ENCODE peak calls at places on chromosomes 5 and 9, in six cellular contexts. M, J, E, N, U and V are unnamed samples.

GRCh38 chr5:98470747-98471146 is 302.7 kb upstream of the RGMB start:
- DNase-seq in M (no peak), J (no peak), E (no peak), N (no peak), U (no peak), V (no peak)

GRCh38 chr9:120636194-120636957 is 56.4 kb upstream of the CDK5RAP2 start:
- DNase-seq in M (no peak), J (no peak), E (no peak), N (no peak), U (no peak), V (no peak)

GRCh38 chr9:5441043-5441442 is 3.3 kb upstream of the PLGRKT start:
- DNase-seq in M (peak), J (no peak), E (no peak), N (no peak), U (no peak), V (no peak)

GRCh38 chr9:5629312-5630037 is 568 bp downstream of the RIC1 start:
- DNase-seq in M (peak), J (peak), E (peak), N (peak), U (peak), V (peak)

GRCh38 chr9:116154334-116154975 is 864 bp downstream of the PAPPA start:
- DNase-seq in M (no peak), J (peak), E (no peak), N (peak), U (peak), V (no peak)

GRCh38 chr5:137896560-137896959 is 7.3 kb downstream of the PKD2L2 start:
- DNase-seq in M (no peak), J (no peak), E (no peak), N (no peak), U (no peak), V (no peak)

GRCh38 chr5:80389575-80389974 is 18.3 kb upstream of the ZFYVE16 start:
- DNase-seq in M (no peak), J (no peak), E (no peak), N (no peak), U (no peak), V (peak)

GRCh38 chr9:35313911-35314310 is 152.1 kb downstream of the UNC13B start:
- DNase-seq in M (no peak), J (peak), E (no peak), N (no peak), U (no peak), V (no peak)

GRCh38 chr5:82694886-82695285 is 382.3 kb downstream of the TMEM167A start:
- DNase-seq in M (no peak), J (no peak), E (no peak), N (no peak), U (no peak), V (no peak)

GRCh38 chr5:153476767-153477166 is 13.7 kb upstream of the GRIA1 start:
- DNase-seq in M (peak), J (peak), E (no peak), N (no peak), U (no peak), V (no peak)

GRCh38 chr5:124782262-124782661 is 35.8 kb upstream of the ZNF608 start:
- DNase-seq in M (no peak), J (no peak), E (no peak), N (no peak), U (no peak), V (no peak)

GRCh38 chr9:104890433-104890770 is 37.6 kb downstream of the ABCA1 start:
- DNase-seq in M (no peak), J (no peak), E (no peak), N (no peak), U (no peak), V (no peak)

GRCh38 chr5:171593401-171593800 is 174.0 kb downstream of the FGF18 start:
- DNase-seq in M (no peak), J (no peak), E (no peak), N (no peak), U (no peak), V (no peak)

GRCh38 chr9:114004221-114004716 is 73.8 kb downstream of the AMBP start:
- DNase-seq in M (no peak), J (no peak), E (no peak), N (peak), U (peak), V (peak)

GRCh38 chr9:137411670-137412380 is 11.1 kb downstream of the EXD3 start:
- DNase-seq in M (peak), J (peak), E (peak), N (no peak), U (no peak), V (peak)

GRCh38 chr5:1522601-1523479 is 920 bp downstream of the LPCAT1 start:
- DNase-seq in M (peak), J (peak), E (no peak), N (peak), U (no peak), V (peak)

GRCh38 chr5:6576861-6577501 is 55.9 kb downstream of the NSUN2 start:
- DNase-seq in M (peak), J (peak), E (no peak), N (peak), U (peak), V (no peak)

GRCh38 chr9:136665111-136665703 is 2.5 kb downstream of the EGFL7 start:
- DNase-seq in M (no peak), J (peak), E (peak), N (peak), U (peak), V (no peak)

GRCh38 chr5:40550481-40550880 is 129.2 kb upstream of the PTGER4 start:
- DNase-seq in M (no peak), J (no peak), E (no peak), N (no peak), U (no peak), V (no peak)

GRCh38 chr9:68966496-68966944 is 47.4 kb downstream of the PRKACG start:
- DNase-seq in M (no peak), J (no peak), E (no peak), N (no peak), U (no peak), V (no peak)

GRCh38 chr5:65989115-65989514 is 62.7 kb downstream of the ERBIN start:
- DNase-seq in M (no peak), J (no peak), E (no peak), N (no peak), U (no peak), V (no peak)

GRCh38 chr5:76714771-76715483 is 999 bp upstream of the F2R start:
- DNase-seq in M (no peak), J (peak), E (no peak), N (peak), U (no peak), V (no peak)

GRCh38 chr9:135914921-135915320 is 7.6 kb upstream of the CAMSAP1 start:
- DNase-seq in M (peak), J (no peak), E (no peak), N (no peak), U (no peak), V (peak)

GRCh38 chr9:114386886-114387677 is 700 bp downstream of the AKNA start:
- DNase-seq in M (no peak), J (no peak), E (no peak), N (no peak), U (no peak), V (peak)

GRCh38 chr5:61330879-61331406 is 1.1 kb upstream of the ZSWIM6 start:
- DNase-seq in M (peak), J (peak), E (peak), N (peak), U (peak), V (peak)

GRCh38 chr9:125513634-125514413 is 193.2 kb downstream of the MAPKAP1 start:
- DNase-seq in M (peak), J (no peak), E (no peak), N (no peak), U (no peak), V (no peak)

GRCh38 chr5:164060956-164061355 is 555.5 kb downstream of the MAT2B start:
- DNase-seq in M (no peak), J (no peak), E (no peak), N (no peak), U (no peak), V (no peak)

GRCh38 chr5:127878174-127878750 is 175.1 kb downstream of the CCDC192 start:
- DNase-seq in M (peak), J (peak), E (no peak), N (no peak), U (peak), V (no peak)

GRCh38 chr9:36748322-36748899 is 175.7 kb downstream of the MELK start:
- DNase-seq in M (peak), J (peak), E (no peak), N (peak), U (peak), V (no peak)

GRCh38 chr5:82023530-82024095 is 51.8 kb downstream of the ATG10 start:
- DNase-seq in M (peak), J (peak), E (no peak), N (no peak), U (no peak), V (no peak)

GRCh38 chr9:88773627-88774244 is 217.5 kb upstream of the S1PR3 start:
- DNase-seq in M (peak), J (peak), E (no peak), N (no peak), U (no peak), V (no peak)
- TF ChIP-seq CTCF in M (peak), J (peak), E (no peak), N (no peak), U (peak), V (no peak)

DNA sequence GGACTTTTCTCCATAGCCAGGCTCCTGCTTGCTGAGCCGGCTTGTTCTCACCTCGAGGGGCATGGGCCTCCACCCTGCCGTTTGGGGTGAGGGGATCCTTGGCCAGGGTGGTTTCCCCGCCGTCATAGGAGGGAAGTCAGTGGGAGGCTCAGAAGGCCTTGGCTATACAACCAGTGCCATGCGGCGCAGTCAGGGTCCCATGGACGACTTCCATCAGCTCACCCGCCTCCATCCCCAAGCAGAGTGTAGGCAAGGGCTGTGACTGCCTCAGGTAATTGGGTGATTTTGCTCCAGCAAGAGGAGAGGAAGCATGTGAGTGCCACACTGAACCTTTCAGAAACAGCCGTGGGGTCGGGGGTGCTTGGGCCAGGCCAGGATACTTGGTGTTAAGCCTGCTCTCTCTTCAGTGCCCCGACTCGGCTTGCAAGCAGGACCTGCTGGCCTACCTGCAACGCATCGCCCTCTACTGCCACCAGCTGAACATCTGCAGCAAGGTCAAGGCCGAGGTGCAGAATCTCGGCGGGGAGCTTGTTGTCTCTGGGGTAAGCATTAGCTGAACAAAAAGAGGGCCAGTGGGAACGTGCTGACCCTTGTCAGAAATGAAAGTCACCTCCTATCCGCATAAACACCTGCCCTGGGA is 57.2 kb upstream of the LRRTM2 start:
- DNase-seq in M (no peak), J (no peak), E (no peak), N (no peak), U (no peak), V (no peak)
- TF ChIP-seq CTCF in M (peak), J (peak), E (no peak), N (no peak), U (peak), V (no peak)

GRCh38 chr5:86546050-86546449 is 71.7 kb upstream of the COX7C start:
- DNase-seq in M (no peak), J (peak), E (no peak), N (no peak), U (no peak), V (no peak)
- TF ChIP-seq CTCF in M (no peak), J (no peak), E (no peak), N (no peak), U (no peak), V (no peak)

GRCh38 chr5:150589791-150590601 is 50.5 kb upstream of the SYNPO start:
- DNase-seq in M (peak), J (no peak), E (no peak), N (peak), U (no peak), V (peak)
- TF ChIP-seq CTCF in M (peak), J (no peak), E (no peak), N (no peak), U (no peak), V (peak)

DNA sequence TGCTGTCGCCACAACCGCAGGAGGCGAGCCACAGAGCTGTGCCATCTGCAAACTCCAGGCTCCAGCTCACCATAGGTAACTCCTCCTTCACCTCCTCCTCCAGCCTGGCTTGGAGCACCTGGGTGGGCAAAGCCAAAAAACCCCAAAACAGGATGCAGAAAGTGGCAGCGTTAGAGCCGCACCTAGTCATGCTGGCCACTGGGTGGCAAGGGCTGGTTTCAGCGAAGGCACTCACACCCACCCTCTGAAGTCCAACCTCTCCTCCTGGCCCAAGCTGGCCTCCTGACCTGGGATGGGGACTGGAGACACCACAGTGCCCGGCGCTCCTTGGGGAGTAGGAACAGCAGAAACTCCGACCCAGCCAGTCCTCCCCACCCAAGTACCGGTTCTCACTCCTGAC is 28.7 kb upstream of the ZNF354B start:
- DNase-seq in M (no peak), J (no peak), E (no peak), N (no peak), U (no peak), V (no peak)
- TF ChIP-seq CTCF in M (no peak), J (no peak), E (no peak), N (no peak), U (peak), V (no peak)

GRCh38 chr9:122158202-122158601 is 1.4 kb downstream of the NDUFA8 start:
- DNase-seq in M (peak), J (peak), E (peak), N (no peak), U (peak), V (no peak)
- TF ChIP-seq CTCF in M (peak), J (peak), E (no peak), N (peak), U (peak), V (peak)

DNA sequence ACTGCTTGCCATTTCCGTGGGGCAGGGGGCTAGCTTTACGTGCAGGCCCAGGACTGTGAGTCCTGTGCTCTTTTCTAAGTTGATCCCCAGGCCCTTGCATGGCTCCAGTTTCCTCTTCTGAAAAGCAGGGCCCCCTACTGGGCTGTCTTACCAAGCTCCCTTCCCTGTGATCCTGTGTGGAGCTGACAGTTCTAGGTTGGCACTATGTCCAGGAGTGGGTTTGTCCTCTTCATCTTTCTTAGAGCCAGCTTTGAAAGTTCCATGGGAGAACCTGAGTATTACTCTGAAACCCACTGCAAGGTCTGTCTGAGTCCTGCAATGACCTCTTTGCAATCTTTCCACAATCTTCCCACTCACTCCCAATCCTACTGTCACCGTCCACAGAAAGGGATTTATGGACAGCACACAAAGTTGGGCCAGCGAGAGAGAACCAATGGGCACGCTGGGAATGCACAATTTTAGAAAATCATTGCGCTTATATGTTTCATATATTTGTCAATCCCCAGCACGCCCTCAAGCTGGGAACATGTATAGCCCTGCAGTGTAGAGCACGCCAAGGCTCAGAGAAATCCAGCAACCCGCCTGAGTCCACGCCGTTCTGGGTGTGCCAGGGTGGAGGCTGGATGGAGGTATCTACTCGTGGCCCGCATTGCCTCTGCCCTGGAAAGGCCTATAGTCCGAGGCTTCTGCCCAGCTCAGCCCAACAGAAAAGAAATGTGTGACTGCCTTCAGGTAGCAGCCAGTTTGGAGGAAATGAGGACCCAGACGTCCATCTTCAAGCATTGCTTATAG is 18.0 kb downstream of the S1PR3 start:
- DNase-seq in M (no peak), J (peak), E (no peak), N (no peak), U (no peak), V (no peak)
- TF ChIP-seq CTCF in M (peak), J (peak), E (no peak), N (no peak), U (no peak), V (no peak)

GRCh38 chr5:55188656-55189380 is 15.8 kb upstream of the CDC20B start:
- DNase-seq in M (no peak), J (no peak), E (no peak), N (no peak), U (no peak), V (no peak)

GRCh38 chr5:55191165-55191564 is 18.2 kb upstream of the CDC20B start:
- DNase-seq in M (no peak), J (no peak), E (no peak), N (no peak), U (no peak), V (no peak)

DNA sequence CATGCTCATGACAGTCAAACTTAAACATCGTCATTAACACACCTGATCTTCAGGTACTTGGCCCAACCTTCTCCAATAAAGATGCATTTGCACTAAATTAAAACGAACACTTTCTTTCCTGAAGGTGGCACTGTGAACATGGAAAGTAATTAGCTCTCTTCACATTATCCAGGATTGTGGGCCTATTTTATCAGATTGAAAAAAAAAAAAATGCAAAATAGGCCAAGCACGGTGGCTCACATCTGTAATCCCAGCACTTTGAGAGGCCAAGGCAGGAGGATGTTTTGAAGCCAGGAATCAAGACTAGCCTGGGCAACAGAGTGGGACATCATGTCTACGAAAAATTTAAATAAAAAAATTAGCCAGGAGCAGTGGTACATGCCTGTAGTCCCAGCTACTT is 14.4 kb upstream of the CDC20B start:
- DNase-seq in M (peak), J (peak), E (no peak), N (no peak), U (no peak), V (no peak)
- TF ChIP-seq CTCF in M (peak), J (peak), E (no peak), N (no peak), U (peak), V (no peak)

DNA sequence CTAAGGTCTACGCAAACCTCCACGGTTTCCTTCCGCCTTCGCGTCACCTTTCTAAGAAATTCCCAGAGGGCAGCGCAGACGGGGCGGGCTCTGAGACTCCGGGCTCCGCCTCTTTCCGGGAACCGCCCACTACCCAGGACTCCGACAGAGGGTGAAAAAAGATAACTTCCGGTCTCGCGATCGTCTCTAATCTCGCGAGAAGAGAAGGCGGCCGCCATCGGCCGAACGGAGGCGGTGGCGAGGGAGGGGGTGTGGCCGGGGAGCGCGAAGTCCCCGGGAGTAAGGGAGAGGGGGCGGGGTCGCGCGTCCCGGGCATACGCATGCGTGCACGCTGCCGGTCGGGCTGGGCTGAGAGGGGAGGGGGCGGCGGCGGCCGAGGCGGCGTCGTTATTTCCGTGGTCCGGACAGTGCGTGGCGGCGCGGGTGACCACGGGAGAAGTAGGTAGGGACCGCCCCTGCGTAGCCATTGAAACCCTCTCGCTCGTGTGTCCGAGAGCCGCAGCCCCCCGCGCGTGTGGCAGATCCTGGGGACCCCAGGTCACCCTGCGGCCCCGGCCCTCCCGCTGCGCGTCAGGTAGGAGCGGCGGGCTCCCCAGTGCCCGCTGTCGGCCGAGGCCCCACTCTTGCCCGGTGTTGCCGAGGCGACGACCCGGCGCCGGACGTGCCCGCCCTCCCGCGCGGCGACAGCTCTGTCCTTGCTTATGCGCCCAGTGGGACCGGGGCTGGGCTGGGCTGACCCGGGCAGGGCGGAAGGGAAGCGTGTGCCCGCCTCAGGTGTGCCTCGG is at the start of gene NAA35:
- DNase-seq in M (peak), J (peak), E (peak), N (peak), U (peak), V (peak)
- TF ChIP-seq CTCF in M (no peak), J (no peak), E (no peak), N (no peak), U (no peak), V (no peak)

GRCh38 chr9:71628247-71628646 is 140.1 kb downstream of the CEMIP2 start:
- DNase-seq in M (peak), J (no peak), E (no peak), N (no peak), U (no peak), V (no peak)
- TF ChIP-seq CTCF in M (peak), J (peak), E (peak), N (no peak), U (peak), V (no peak)